ENCODE peak calls at places on chromosomes 5 and 9, in nine cellular contexts. D is HuH-7; N is left lung; O is activated CD8-positive, alpha-beta T cell treated with anti-CD3 and anti-CD28 coated beads for 36 hours; G is HEK293T; Y is progenitor cell of endocrine pancreas; T is mammary epithelial cell; B is activated gamma-delta T cell treated with Interleukin-2 at 50 U/mL for 16 hours; R is stromal cell of bone marrow. Z is an unnamed sample.

GRCh38 chr9:126504977-126505455 is 108.7 kb upstream of the LMX1B start:
- DNase-seq in D (no peak), G (no peak), B (no peak), T (no peak), N (peak; percentile 47), O (no peak), R (no peak), Y (no peak), Z (no peak)

GRCh38 chr5:21654-22233 is 70.2 kb upstream of the PLEKHG4B start:
- DNase-seq in Y (no peak), O (no peak), D (no peak), R (no peak), T (peak; percentile 20), N (no peak), G (no peak), B (no peak), Z (no peak)

GRCh38 chr5:35651002-35651756 is 33.5 kb downstream of the SPEF2 start:
- DNase-seq in Y (no peak), R (peak; percentile 29), B (peak; percentile 64), N (no peak), D (peak; percentile 45), T (peak; percentile 33), G (peak; percentile 37), O (peak; percentile 78), Z (no peak)

GRCh38 chr5:71757590-71758543 is 38.8 kb downstream of the CARTPT start:
- DNase-seq in T (peak; percentile 54), O (peak; percentile 69), G (peak; percentile 72), R (peak; percentile 78), D (peak; percentile 46), Y (peak; percentile 34), N (no peak), B (peak; percentile 47), Z (peak; percentile 60)

GRCh38 chr5:150503977-150504620 is 3.8 kb upstream of the NDST1 start:
- DNase-seq in B (no peak), G (no peak), O (no peak), R (no peak), N (no peak), T (no peak), Y (no peak), D (no peak), Z (no peak)

GRCh38 chr5:43773032-43773830 is 170.3 kb downstream of the NNT start:
- DNase-seq in N (no peak), G (no peak), R (no peak), Y (no peak), D (no peak), B (no peak), O (no peak), T (peak; percentile 74), Z (no peak)

GRCh38 chr5:159786901-159787691 is 129.2 kb upstream of the ADRA1B start:
- DNase-seq in N (no peak), B (no peak), O (no peak), Y (no peak), T (no peak), R (no peak), G (no peak), D (no peak), Z (no peak)

GRCh38 chr5:125338804-125339203 is 592.4 kb upstream of the ZNF608 start:
- DNase-seq in R (no peak), D (no peak), O (no peak), G (no peak), Y (no peak), B (no peak), T (no peak), N (no peak), Z (no peak)

GRCh38 chr9:124344291-124345050 is 70.8 kb downstream of the PSMB7 start:
- DNase-seq in G (no peak), B (no peak), T (no peak), O (no peak), Y (no peak), N (peak; percentile 73), D (no peak), R (no peak), Z (no peak)

GRCh38 chr9:116282598-116282997 is 129.0 kb downstream of the PAPPA start:
- DNase-seq in G (no peak), B (no peak), O (no peak), D (no peak), T (no peak), N (no peak), Y (no peak), R (no peak), Z (no peak)

GRCh38 chr5:144504929-144505578 is 334.4 kb downstream of the KCTD16 start:
- DNase-seq in T (peak; percentile 49), G (no peak), R (no peak), N (no peak), D (no peak), O (no peak), B (no peak), Y (no peak), Z (no peak)

GRCh38 chr5:176860381-176860780 is 38.8 kb downstream of the HK3 start:
- DNase-seq in Y (no peak), D (no peak), T (no peak), B (no peak), O (no peak), G (no peak), N (peak; percentile 54), R (no peak), Z (no peak)

GRCh38 chr9:113350937-113351336 is 1.6 kb downstream of the BSPRY start:
- DNase-seq in D (no peak), R (no peak), O (peak; percentile 77), T (no peak), Y (no peak), G (no peak), B (no peak), N (no peak), Z (no peak)

GRCh38 chr5:90598300-90598699 is 39.7 kb downstream of the ADGRV1 start:
- DNase-seq in T (no peak), N (no peak), G (no peak), O (no peak), B (no peak), D (no peak), Y (no peak), R (no peak), Z (no peak)

GRCh38 chr5:32241034-32241783 is 67.1 kb upstream of the GOLPH3 start:
- DNase-seq in T (no peak), Y (no peak), R (no peak), N (no peak), O (no peak), B (no peak), G (no peak), D (no peak), Z (no peak)

GRCh38 chr5:78691073-78691960 is 42.7 kb upstream of the LHFPL2 start:
- DNase-seq in D (no peak), R (no peak), T (no peak), B (no peak), Y (no peak), O (no peak), N (no peak), G (no peak), Z (no peak)

GRCh38 chr9:128027705-128028104 is 39.4 kb downstream of the NAIF1 start:
- DNase-seq in O (no peak), Y (no peak), T (no peak), D (no peak), G (no peak), B (no peak), R (no peak), N (no peak), Z (no peak)

GRCh38 chr5:94505327-94506080 is 112.9 kb downstream of the KIAA0825 start:
- DNase-seq in N (no peak), D (no peak), R (peak; percentile 34), O (no peak), Y (no peak), B (no peak), G (no peak), T (no peak), Z (no peak)

GRCh38 chr5:113047234-113047633 is 70.6 kb downstream of the DCP2 start:
- DNase-seq in T (peak; percentile 39), R (no peak), N (no peak), D (no peak), G (no peak), Y (no peak), B (no peak), O (no peak), Z (no peak)

GRCh38 chr5:2022436-2022835 is 139.7 kb upstream of the IRX4 start:
- DNase-seq in O (no peak), Y (no peak), G (no peak), R (no peak), T (no peak), D (no peak), B (no peak), N (no peak), Z (no peak)

GRCh38 chr9:133443982-133444381 is 15.8 kb upstream of the CACFD1 start:
- DNase-seq in N (no peak), B (no peak), Y (no peak), T (no peak), O (no peak), G (no peak), D (no peak), R (no peak), Z (no peak)

GRCh38 chr9:70510157-70510770 is 95.8 kb upstream of the KLF9 start:
- DNase-seq in G (peak; percentile 51), N (no peak), O (peak; percentile 71), B (no peak), T (no peak), Y (peak; percentile 17), D (peak; percentile 12), R (no peak), Z (no peak)

GRCh38 chr5:175328176-175328575 is 115.8 kb downstream of the DRD1 start:
- DNase-seq in Y (no peak), B (no peak), T (no peak), N (no peak), R (no peak), D (no peak), G (no peak), O (no peak), Z (no peak)

GRCh38 chr9:9790216-9790872 is 822.5 kb downstream of the PTPRD start:
- DNase-seq in G (peak; percentile 7), Y (no peak), T (peak; percentile 5), O (peak; percentile 17), D (no peak), N (no peak), R (peak; percentile 3), B (no peak), Z (no peak)

GRCh38 chr5:98769256-98770157 is 4.0 kb upstream of the RGMB start:
- DNase-seq in N (peak; percentile 76), O (peak; percentile 63), T (no peak), R (no peak), D (peak; percentile 40), Y (peak; percentile 29), B (no peak), G (peak; percentile 31), Z (no peak)

GRCh38 chr5:68071731-68072130 is 143.8 kb upstream of the PIK3R1 start:
- DNase-seq in D (no peak), N (no peak), B (no peak), T (no peak), O (no peak), Y (no peak), G (peak; percentile 66), R (no peak), Z (no peak)

GRCh38 chr5:141518616-141519015 is 29.7 kb downstream of the PCDHGC5 start:
- DNase-seq in G (no peak), R (no peak), B (no peak), O (no peak), N (no peak), Y (no peak), T (no peak), D (no peak), Z (no peak)

GRCh38 chr5:91591076-91591475 is 208.0 kb upstream of the ARRDC3 start:
- DNase-seq in G (no peak), N (no peak), D (no peak), Y (no peak), B (no peak), O (no peak), T (peak; percentile 3), R (no peak), Z (no peak)

GRCh38 chr5:151086905-151087360 is 6.1 kb upstream of the TNIP1 start:
- DNase-seq in N (peak; percentile 87), R (no peak), O (peak; percentile 86), G (no peak), T (no peak), D (no peak), B (peak; percentile 49), Y (no peak), Z (peak; percentile 42)

GRCh38 chr9:10268500-10269485 is 344.0 kb downstream of the PTPRD start:
- DNase-seq in B (no peak), N (no peak), G (peak; percentile 25), Y (no peak), R (no peak), O (peak; percentile 8), D (peak; percentile 10), T (peak; percentile 28), Z (peak; percentile 46)

GRCh38 chr9:109791747-109792146 is 11.7 kb downstream of the PALM2AKAP2 start:
- DNase-seq in T (no peak), G (no peak), Y (no peak), D (no peak), B (no peak), R (no peak), N (no peak), O (no peak), Z (no peak)

Z was measured in mesothelial cell of epicardium.